ENCODE peak calls at places on chromosomes 6 and 20, in four cellular contexts. One of them, this sample, is unnamed.

GRCh38 chr20:64133951-64134407 is 26.6 kb upstream of the NPBWR2 start:
- DNase-seq in CD8-positive, alpha-beta T cell: no peak
- DNase-seq in IMR-90: no peak
- DNase-seq in SK-N-SH: peak; percentile 66
- DNase-seq in this sample: no peak

GRCh38 chr6:140858381-140858971 is 1274.2 kb upstream of the GJE1 start:
- DNase-seq in SK-N-SH: no peak
- DNase-seq in IMR-90: peak; percentile 52
- DNase-seq in CD8-positive, alpha-beta T cell: no peak
- DNase-seq in this sample: no peak

GRCh38 chr6:4736371-4736873 is 39.8 kb upstream of the CDYL start:
- DNase-seq in SK-N-SH: no peak
- DNase-seq in CD8-positive, alpha-beta T cell: no peak
- DNase-seq in IMR-90: no peak
- DNase-seq in this sample: no peak

GRCh38 chr20:32466739-32467505 is 108.8 kb downstream of the ASXL1 start:
- DNase-seq in CD8-positive, alpha-beta T cell: no peak
- DNase-seq in SK-N-SH: no peak
- DNase-seq in IMR-90: no peak
- DNase-seq in this sample: peak; percentile 63

GRCh38 chr6:105601541-105602174 is 198.8 kb upstream of the PREP start:
- DNase-seq in SK-N-SH: no peak
- DNase-seq in IMR-90: peak; percentile 100
- DNase-seq in CD8-positive, alpha-beta T cell: no peak
- DNase-seq in this sample: no peak

GRCh38 chr6:16405349-16405865 is 167.0 kb downstream of the GMPR start:
- DNase-seq in IMR-90: no peak
- DNase-seq in CD8-positive, alpha-beta T cell: no peak
- DNase-seq in SK-N-SH: no peak
- DNase-seq in this sample: no peak

GRCh38 chr6:3849681-3850450 is 693 bp downstream of the FAM50B start:
- DNase-seq in SK-N-SH: no peak
- DNase-seq in IMR-90: no peak
- DNase-seq in CD8-positive, alpha-beta T cell: no peak
- DNase-seq in this sample: no peak

GRCh38 chr20:57260959-57261357 is 5.5 kb downstream of the BMP7 start:
- DNase-seq in CD8-positive, alpha-beta T cell: no peak
- DNase-seq in SK-N-SH: no peak
- DNase-seq in IMR-90: peak; percentile 20
- DNase-seq in this sample: no peak

GRCh38 chr6:19268117-19268516 is 569.1 kb upstream of the ID4 start:
- DNase-seq in CD8-positive, alpha-beta T cell: no peak
- DNase-seq in SK-N-SH: no peak
- DNase-seq in IMR-90: no peak
- DNase-seq in this sample: no peak

GRCh38 chr6:29663300-29664039 is 6.6 kb downstream of the MOG start:
- DNase-seq in IMR-90: no peak
- DNase-seq in CD8-positive, alpha-beta T cell: no peak
- DNase-seq in SK-N-SH: no peak
- DNase-seq in this sample: no peak

GRCh38 chr6:138538390-138539031 is 39.2 kb upstream of the NHSL1 start:
- DNase-seq in CD8-positive, alpha-beta T cell: no peak
- DNase-seq in IMR-90: peak; percentile 83
- DNase-seq in SK-N-SH: no peak
- DNase-seq in this sample: no peak

GRCh38 chr6:121142093-121142492 is 192.2 kb downstream of the TBC1D32 start:
- DNase-seq in CD8-positive, alpha-beta T cell: no peak
- DNase-seq in SK-N-SH: no peak
- DNase-seq in IMR-90: no peak
- DNase-seq in this sample: no peak

GRCh38 chr20:21820045-21820444 is 114.6 kb downstream of the PAX1 start:
- DNase-seq in IMR-90: no peak
- DNase-seq in CD8-positive, alpha-beta T cell: no peak
- DNase-seq in SK-N-SH: no peak
- DNase-seq in this sample: no peak
- H3K27ac ChIP-seq in IMR-90: no peak overlapping the region
- H3K27ac ChIP-seq in CD8-positive, alpha-beta T cell: no peak overlapping the region
- H3K27ac ChIP-seq in SK-N-SH: no peak overlapping the region
- H3K27ac ChIP-seq in this sample: no peak overlapping the region

DNA sequence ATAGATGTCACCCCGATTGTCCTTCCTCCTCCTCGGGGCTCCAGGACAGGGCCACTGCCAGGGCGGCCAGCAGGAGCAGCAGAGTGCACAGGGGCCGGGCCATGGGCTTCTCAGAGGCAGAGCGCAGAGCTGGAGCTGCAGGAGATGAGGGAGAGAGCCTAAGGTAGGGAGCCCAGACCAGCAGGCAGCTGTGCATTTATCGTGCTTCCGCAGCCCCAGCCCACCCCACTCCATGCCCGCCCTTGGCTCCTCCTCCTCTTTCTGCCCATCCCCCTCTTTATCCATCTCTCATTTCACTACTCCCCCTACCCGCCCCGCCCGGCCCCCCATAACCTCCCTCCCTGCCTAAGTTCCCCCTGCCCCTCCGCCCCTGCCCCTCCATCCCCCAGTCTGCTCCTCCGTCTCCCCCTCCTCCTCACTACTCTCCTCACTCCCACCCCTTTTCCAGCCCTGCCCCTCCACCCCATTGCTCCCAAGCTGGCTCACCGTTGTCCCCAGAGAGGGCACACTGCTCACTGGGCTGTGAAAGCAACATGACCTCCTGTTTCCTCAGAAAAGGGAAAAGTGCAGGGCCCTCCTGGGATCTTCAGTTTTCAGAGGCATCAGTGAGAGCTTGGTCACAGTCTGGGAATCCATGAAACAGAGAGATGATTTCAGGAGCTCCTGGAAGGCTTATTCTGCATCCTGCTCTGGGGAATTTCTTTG is 25.5 kb upstream of the CST1 start:
- DNase-seq in SK-N-SH: no peak
- DNase-seq in IMR-90: no peak
- DNase-seq in CD8-positive, alpha-beta T cell: no peak
- DNase-seq in this sample: no peak
- TF ChIP-seq CTCF in SK-N-SH: no peak
- TF ChIP-seq CTCF in IMR-90: no peak
- TF ChIP-seq CTCF in CD8-positive, alpha-beta T cell: no peak
- TF ChIP-seq CTCF in this sample: peak; percentile 36

GRCh38 chr6:159745081-159745480 is 16.8 kb upstream of the ACAT2 start:
- DNase-seq in IMR-90: no peak
- DNase-seq in SK-N-SH: no peak
- DNase-seq in CD8-positive, alpha-beta T cell: no peak
- DNase-seq in this sample: no peak

GRCh38 chr6:159742165-159742564 is 14.9 kb downstream of the WTAP start:
- DNase-seq in CD8-positive, alpha-beta T cell: no peak
- DNase-seq in IMR-90: no peak
- DNase-seq in SK-N-SH: no peak
- DNase-seq in this sample: no peak

GRCh38 chr6:159751448-159751847 is 10.4 kb upstream of the ACAT2 start:
- DNase-seq in CD8-positive, alpha-beta T cell: no peak
- DNase-seq in IMR-90: no peak
- DNase-seq in SK-N-SH: no peak
- DNase-seq in this sample: no peak

DNA sequence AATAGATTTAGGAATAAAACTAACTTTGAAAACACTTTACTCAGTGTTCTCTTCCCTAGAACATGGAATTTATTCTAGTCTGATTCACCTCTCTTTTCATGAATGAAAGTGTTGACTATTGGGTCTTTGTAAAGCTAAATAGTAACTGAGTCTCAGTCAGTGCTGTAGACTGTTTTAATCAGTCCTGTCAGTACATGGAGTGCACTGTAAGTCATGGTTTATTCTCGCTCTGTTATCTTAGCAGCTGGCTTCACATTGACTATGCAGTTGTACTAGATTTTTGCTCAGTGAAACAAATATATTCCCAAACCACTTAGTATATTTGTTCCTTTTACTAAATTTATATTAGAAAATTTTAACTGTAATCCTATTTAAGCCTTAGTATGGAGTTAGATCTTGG is 15.1 kb upstream of the ACAT2 start:
- DNase-seq in IMR-90: no peak
- DNase-seq in SK-N-SH: no peak
- DNase-seq in CD8-positive, alpha-beta T cell: no peak
- DNase-seq in this sample: no peak
- H3K4me3 ChIP-seq in IMR-90: no peak overlapping the region
- H3K4me3 ChIP-seq in SK-N-SH: no peak overlapping the region
- H3K4me3 ChIP-seq in CD8-positive, alpha-beta T cell: no peak overlapping the region
- H3K4me3 ChIP-seq in this sample: no peak overlapping the region

DNA sequence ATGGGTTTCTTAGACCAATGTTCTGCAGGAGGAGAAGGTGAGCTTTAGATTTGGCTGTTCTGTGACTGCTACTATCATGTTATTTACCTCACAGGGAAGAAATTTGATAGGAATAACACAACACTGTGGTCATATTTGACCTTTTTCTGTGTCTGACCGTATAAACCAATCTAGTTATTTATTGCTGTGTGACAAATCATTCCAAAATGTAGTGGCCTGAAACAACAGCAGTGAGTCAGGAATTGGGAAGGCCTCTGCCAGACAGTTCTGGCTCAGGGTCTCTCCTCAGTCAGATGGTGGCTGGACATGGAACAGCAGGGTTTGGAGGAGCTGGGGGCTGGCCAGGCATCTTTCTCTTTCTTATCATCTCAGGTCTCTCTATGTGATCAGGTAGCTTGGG is 33.0 kb downstream of the RIPOR2 start:
- DNase-seq in SK-N-SH: no peak
- DNase-seq in IMR-90: peak; percentile 94
- DNase-seq in CD8-positive, alpha-beta T cell: no peak
- DNase-seq in this sample: no peak
- H3K27ac ChIP-seq in SK-N-SH: no peak overlapping the region
- H3K27ac ChIP-seq in IMR-90: peak overlapping the region; percentile 73
- H3K27ac ChIP-seq in CD8-positive, alpha-beta T cell: peak overlapping the region; percentile 12
- H3K27ac ChIP-seq in this sample: no peak overlapping the region

DNA sequence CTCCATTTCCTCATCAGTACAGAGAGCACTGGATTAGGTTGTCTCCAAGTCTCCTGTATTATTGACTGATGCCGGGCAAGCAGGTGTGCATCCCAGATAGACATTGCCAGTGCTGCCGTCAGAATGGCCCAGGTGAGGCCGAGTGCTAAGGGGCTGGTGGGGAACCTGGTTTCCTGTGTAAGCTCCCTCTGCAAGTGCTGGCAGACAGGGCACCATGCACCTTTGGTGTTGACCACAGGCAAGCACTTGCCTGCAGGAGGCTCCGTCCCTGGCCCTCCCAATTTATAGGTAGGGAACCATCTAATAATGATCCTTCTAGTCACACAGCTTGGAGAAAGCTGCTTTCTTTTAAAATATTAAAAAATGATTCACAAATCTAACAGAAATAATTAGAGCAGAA is 747 bp downstream of the GABRR1 start:
- DNase-seq in IMR-90: no peak
- DNase-seq in CD8-positive, alpha-beta T cell: no peak
- DNase-seq in SK-N-SH: no peak
- DNase-seq in this sample: no peak
- TF ChIP-seq CTCF in IMR-90: no peak
- TF ChIP-seq CTCF in CD8-positive, alpha-beta T cell: no peak
- TF ChIP-seq CTCF in SK-N-SH: no peak
- TF ChIP-seq CTCF in this sample: no peak

DNA sequence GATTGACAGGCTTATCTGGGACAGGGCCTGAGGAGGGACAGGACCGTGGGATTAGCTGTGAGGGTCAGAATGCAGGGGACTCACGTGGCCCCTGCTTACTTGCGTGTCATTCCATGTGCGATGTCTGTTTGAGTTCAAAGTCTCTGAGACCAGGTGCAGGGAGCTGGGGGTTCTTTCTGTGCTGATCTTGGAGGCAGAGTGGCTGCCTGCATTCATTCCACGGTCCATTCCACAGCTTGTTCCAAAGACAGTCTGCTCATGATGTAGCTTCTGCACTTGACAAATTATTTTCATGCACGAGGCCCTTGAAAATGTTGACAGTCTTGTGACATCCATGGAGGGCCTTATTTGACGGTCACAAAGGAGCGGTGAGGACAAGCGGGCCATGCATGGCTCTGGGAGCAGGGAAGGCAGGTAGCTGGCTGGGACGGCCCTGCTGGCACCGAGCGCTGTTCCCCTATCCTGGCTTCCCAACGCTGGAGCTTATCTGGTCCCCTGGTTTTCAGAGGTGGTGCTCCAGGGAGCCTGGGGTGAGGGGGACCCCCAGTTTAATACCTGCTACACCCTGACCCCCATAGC is 156.3 kb upstream of the RNF24 start:
- DNase-seq in CD8-positive, alpha-beta T cell: no peak
- DNase-seq in SK-N-SH: peak; percentile 49
- DNase-seq in IMR-90: peak; percentile 21
- DNase-seq in this sample: peak; percentile 29
- H3K4me3 ChIP-seq in CD8-positive, alpha-beta T cell: peak overlapping the region; percentile 76
- H3K4me3 ChIP-seq in SK-N-SH: peak overlapping the region; percentile 50
- H3K4me3 ChIP-seq in IMR-90: peak overlapping the region; percentile 50
- H3K4me3 ChIP-seq in this sample: peak overlapping the region; percentile 43

This sample was measured in WERI-Rb-1.